ENCODE peak calls at places on chromosomes 13 and 19, in nine cellular contexts. N is CD4-positive, alpha-beta T cell; R is activated naive CD4-positive, alpha-beta T cell treated with anti-CD3 and anti-CD28 coated beads for 36 hours; Q is AG10803; F is stimulated activated CD4-positive, alpha-beta T cell treated with anti-CD3 and anti-CD28 coated beads, TNF-alpha, amount 100 ng/mL, for 48 hours; O is uterus; W is cardiac fibroblast; L is foreskin keratinocyte; H is posterior cingulate gyrus. Z is an unnamed sample.

GRCh38 chr19:6761053-6761676 is 6.1 kb downstream of the SH2D3A start:
- DNase-seq in N (no peak), R (peak; percentile 48), Q (no peak), F (no peak), O (no peak), W (no peak), L (no peak), H (no peak), Z (peak; percentile 53)

GRCh38 chr19:49880162-49880869 is 2.8 kb downstream of the TBC1D17 start:
- DNase-seq in N (no peak), R (no peak), Q (no peak), F (no peak), O (no peak), W (no peak), L (no peak), H (no peak), Z (no peak)

GRCh38 chr13:95123726-95124125 is 177.5 kb downstream of the ABCC4 start:
- DNase-seq in N (no peak), R (no peak), Q (no peak), F (no peak), O (no peak), W (no peak), L (no peak), H (no peak), Z (no peak)

GRCh38 chr19:33239223-33239975 is 13.7 kb upstream of the SLC7A10 start:
- DNase-seq in N (no peak), R (no peak), Q (no peak), F (no peak), O (no peak), W (no peak), L (no peak), H (no peak), Z (no peak)

GRCh38 chr19:13902993-13903555 is 2.8 kb downstream of the BRME1 start:
- DNase-seq in N (peak; percentile 20), R (peak; percentile 58), Q (no peak), F (no peak), O (no peak), W (no peak), L (no peak), H (no peak), Z (no peak)

GRCh38 chr13:86572115-86572514 is 772.9 kb upstream of the SLITRK6 start:
- DNase-seq in N (no peak), R (no peak), Q (no peak), F (no peak), O (no peak), W (peak; percentile 13), L (peak; percentile 36), H (no peak), Z (peak; percentile 13)

GRCh38 chr13:81745391-81745790 is 1404.5 kb upstream of the SPRY2 start:
- DNase-seq in N (no peak), R (no peak), Q (no peak), F (no peak), O (no peak), W (no peak), L (no peak), H (no peak), Z (no peak)

GRCh38 chr13:40622246-40622645 is 44.2 kb downstream of the FOXO1 start:
- DNase-seq in N (no peak), R (no peak), Q (no peak), F (no peak), O (no peak), W (no peak), L (no peak), H (no peak), Z (no peak)

GRCh38 chr13:28684257-28684656 is 25.3 kb downstream of the POMP start:
- DNase-seq in N (no peak), R (no peak), Q (no peak), F (no peak), O (no peak), W (no peak), L (no peak), H (no peak), Z (no peak)

GRCh38 chr13:38705351-38705750 is 18.5 kb downstream of the FREM2 start:
- DNase-seq in N (no peak), R (no peak), Q (no peak), F (no peak), O (no peak), W (no peak), L (no peak), H (no peak), Z (no peak)

GRCh38 chr13:48647625-48648024 is 6.1 kb upstream of the CYSLTR2 start:
- DNase-seq in N (no peak), R (peak; percentile 22), Q (no peak), F (no peak), O (no peak), W (no peak), L (no peak), H (no peak), Z (no peak)

GRCh38 chr19:54928299-54928698 is 19.0 kb downstream of the NLRP7 start:
- DNase-seq in N (no peak), R (no peak), Q (no peak), F (no peak), O (no peak), W (no peak), L (no peak), H (no peak), Z (no peak)